ENCODE peak calls at places on chromosomes 12 and 14, in six cellular contexts. One of them, this sample, is unnamed. For H3K4me1, the result is how much of the 10 kb centered on the place peaks cover.

GRCh38 chr12:59067068-59067467 is 146.8 kb upstream of the LRIG3 start:
- DNase-seq in uterus: no peak
- DNase-seq in PC-9: no peak
- DNase-seq in right lobe of liver: no peak
- DNase-seq in HepG2: no peak
- DNase-seq in effector memory CD4-positive, alpha-beta T cell: no peak
- DNase-seq in this sample: no peak

GRCh38 chr14:32633214-32633864 is 304.2 kb downstream of the AKAP6 start:
- DNase-seq in uterus: no peak
- DNase-seq in PC-9: no peak
- DNase-seq in right lobe of liver: no peak
- DNase-seq in HepG2: no peak
- DNase-seq in effector memory CD4-positive, alpha-beta T cell: no peak
- DNase-seq in this sample: no peak

GRCh38 chr14:71203306-71203705 is 296.0 kb downstream of the PCNX1 start:
- DNase-seq in uterus: no peak
- DNase-seq in PC-9: no peak
- DNase-seq in right lobe of liver: no peak
- DNase-seq in HepG2: no peak
- DNase-seq in effector memory CD4-positive, alpha-beta T cell: no peak
- DNase-seq in this sample: no peak

GRCh38 chr12:122064780-122065588 is 13.6 kb upstream of the MLXIP start:
- DNase-seq in uterus: peak
- DNase-seq in PC-9: peak
- DNase-seq in right lobe of liver: no peak
- DNase-seq in HepG2: peak
- DNase-seq in effector memory CD4-positive, alpha-beta T cell: no peak
- DNase-seq in this sample: no peak

GRCh38 chr14:28813810-28814209 is 47.2 kb downstream of the FOXG1 start:
- DNase-seq in uterus: no peak
- DNase-seq in PC-9: no peak
- DNase-seq in right lobe of liver: no peak
- DNase-seq in HepG2: no peak
- DNase-seq in effector memory CD4-positive, alpha-beta T cell: no peak
- DNase-seq in this sample: no peak

GRCh38 chr14:65414961-65415589 is 2.5 kb downstream of the FUT8 start:
- DNase-seq in uterus: no peak
- DNase-seq in PC-9: peak
- DNase-seq in right lobe of liver: no peak
- DNase-seq in HepG2: peak
- DNase-seq in effector memory CD4-positive, alpha-beta T cell: no peak
- DNase-seq in this sample: no peak

GRCh38 chr14:68178282-68178681 is 358.7 kb downstream of the RAD51B start:
- DNase-seq in uterus: no peak
- DNase-seq in PC-9: no peak
- DNase-seq in right lobe of liver: no peak
- DNase-seq in HepG2: no peak
- DNase-seq in effector memory CD4-positive, alpha-beta T cell: no peak
- DNase-seq in this sample: no peak

GRCh38 chr12:47868041-47868440 is 36.8 kb downstream of the VDR start:
- DNase-seq in uterus: no peak
- DNase-seq in PC-9: no peak
- DNase-seq in right lobe of liver: no peak
- DNase-seq in HepG2: no peak
- DNase-seq in effector memory CD4-positive, alpha-beta T cell: no peak
- DNase-seq in this sample: no peak

GRCh38 chr12:72574138-72574537 is 302.0 kb downstream of the TRHDE start:
- DNase-seq in uterus: no peak
- DNase-seq in PC-9: no peak
- DNase-seq in right lobe of liver: no peak
- DNase-seq in HepG2: no peak
- DNase-seq in effector memory CD4-positive, alpha-beta T cell: no peak
- DNase-seq in this sample: no peak

GRCh38 chr14:94773682-94774211 is 3.8 kb upstream of the GSC start:
- DNase-seq in uterus: no peak
- DNase-seq in PC-9: no peak
- DNase-seq in right lobe of liver: no peak
- DNase-seq in HepG2: no peak
- DNase-seq in effector memory CD4-positive, alpha-beta T cell: no peak
- DNase-seq in this sample: no peak

GRCh38 chr12:122473543-122474323 is 27.0 kb downstream of the ZCCHC8 start:
- DNase-seq in uterus: peak
- DNase-seq in PC-9: no peak
- DNase-seq in right lobe of liver: peak
- DNase-seq in HepG2: no peak
- DNase-seq in effector memory CD4-positive, alpha-beta T cell: no peak
- DNase-seq in this sample: peak

GRCh38 chr12:2129076-2129475 is 76.3 kb downstream of the CACNA1C start:
- DNase-seq in uterus: no peak
- DNase-seq in PC-9: no peak
- DNase-seq in right lobe of liver: no peak
- DNase-seq in HepG2: no peak
- DNase-seq in effector memory CD4-positive, alpha-beta T cell: no peak
- DNase-seq in this sample: no peak

GRCh38 chr14:99632410-99633035 is 12.4 kb upstream of the HHIPL1 start:
- DNase-seq in uterus: no peak
- DNase-seq in PC-9: no peak
- DNase-seq in right lobe of liver: no peak
- DNase-seq in HepG2: no peak
- DNase-seq in effector memory CD4-positive, alpha-beta T cell: no peak
- DNase-seq in this sample: no peak

GRCh38 chr12:115963030-115963480 is 314.4 kb downstream of the MED13L start:
- DNase-seq in uterus: no peak
- DNase-seq in PC-9: no peak
- DNase-seq in right lobe of liver: no peak
- DNase-seq in HepG2: no peak
- DNase-seq in effector memory CD4-positive, alpha-beta T cell: no peak
- DNase-seq in this sample: no peak

GRCh38 chr12:56932867-56933266 is 1.3 kb downstream of the SDR9C7 start:
- DNase-seq in uterus: no peak
- DNase-seq in PC-9: peak
- DNase-seq in right lobe of liver: no peak
- DNase-seq in HepG2: no peak
- DNase-seq in effector memory CD4-positive, alpha-beta T cell: no peak
- DNase-seq in this sample: no peak

GRCh38 chr14:69620211-69620611 is 8.8 kb downstream of the SUSD6 start:
- DNase-seq in uterus: no peak
- DNase-seq in PC-9: peak
- DNase-seq in right lobe of liver: no peak
- DNase-seq in HepG2: no peak
- DNase-seq in effector memory CD4-positive, alpha-beta T cell: no peak
- DNase-seq in this sample: no peak

GRCh38 chr14:69625299-69626131 is 14.1 kb downstream of the SUSD6 start:
- DNase-seq in uterus: peak
- DNase-seq in PC-9: no peak
- DNase-seq in right lobe of liver: peak
- DNase-seq in HepG2: no peak
- DNase-seq in effector memory CD4-positive, alpha-beta T cell: peak
- DNase-seq in this sample: peak

GRCh38 chr14:69620981-69621380 is 9.6 kb downstream of the SUSD6 start:
- DNase-seq in uterus: no peak
- DNase-seq in PC-9: no peak
- DNase-seq in right lobe of liver: no peak
- DNase-seq in HepG2: no peak
- DNase-seq in effector memory CD4-positive, alpha-beta T cell: no peak
- DNase-seq in this sample: no peak

GRCh38 chr14:69626132-69626500 is 14.7 kb downstream of the SUSD6 start:
- DNase-seq in uterus: no peak
- DNase-seq in PC-9: no peak
- DNase-seq in right lobe of liver: no peak
- DNase-seq in HepG2: no peak
- DNase-seq in effector memory CD4-positive, alpha-beta T cell: no peak
- DNase-seq in this sample: no peak

DNA sequence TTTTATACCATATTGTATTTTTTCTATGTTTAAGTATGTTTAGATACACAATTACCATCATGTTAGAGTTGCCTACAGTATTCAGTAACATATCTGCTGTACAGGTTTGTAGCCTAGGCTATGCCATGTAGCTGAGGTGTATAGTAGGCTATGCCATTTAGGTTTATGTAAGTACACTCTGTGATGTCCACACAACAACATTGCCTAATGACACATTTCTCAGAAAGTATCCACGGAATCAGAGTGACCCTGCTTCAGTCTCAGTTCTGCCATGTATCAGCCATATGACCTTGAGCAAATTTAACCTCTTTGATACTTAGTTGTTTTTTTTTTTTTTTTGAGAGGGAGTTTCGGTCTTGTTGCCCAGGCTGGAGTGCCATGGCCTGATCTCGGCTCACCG is 12.7 kb downstream of the SUSD6 start:
- DNase-seq in uterus: no peak
- DNase-seq in PC-9: no peak
- DNase-seq in right lobe of liver: no peak
- DNase-seq in HepG2: no peak
- DNase-seq in effector memory CD4-positive, alpha-beta T cell: no peak
- DNase-seq in this sample: no peak
- H3K4me3 ChIP-seq in uterus: no peak
- H3K4me3 ChIP-seq in PC-9: no peak
- H3K4me3 ChIP-seq in right lobe of liver: no peak
- H3K4me3 ChIP-seq in HepG2: no peak
- H3K4me3 ChIP-seq in effector memory CD4-positive, alpha-beta T cell: no peak
- H3K4me3 ChIP-seq in this sample: no peak

GRCh38 chr12:110282343-110282860 is 1.4 kb downstream of the ATP2A2 start:
- DNase-seq in uterus: no peak
- DNase-seq in PC-9: no peak
- DNase-seq in right lobe of liver: no peak
- DNase-seq in HepG2: no peak
- DNase-seq in effector memory CD4-positive, alpha-beta T cell: no peak
- DNase-seq in this sample: no peak

GRCh38 chr12:110287986-110288385 is 6.9 kb downstream of the ATP2A2 start:
- DNase-seq in uterus: no peak
- DNase-seq in PC-9: no peak
- DNase-seq in right lobe of liver: no peak
- DNase-seq in HepG2: no peak
- DNase-seq in effector memory CD4-positive, alpha-beta T cell: no peak
- DNase-seq in this sample: no peak

GRCh38 chr12:110281549-110282342 is 699 bp downstream of the ATP2A2 start:
- DNase-seq in uterus: peak
- DNase-seq in PC-9: peak
- DNase-seq in right lobe of liver: peak
- DNase-seq in HepG2: no peak
- DNase-seq in effector memory CD4-positive, alpha-beta T cell: peak
- DNase-seq in this sample: peak

GRCh38 chr12:110282956-110283817 is 2.1 kb downstream of the ATP2A2 start:
- DNase-seq in uterus: no peak
- DNase-seq in PC-9: no peak
- DNase-seq in right lobe of liver: no peak
- DNase-seq in HepG2: no peak
- DNase-seq in effector memory CD4-positive, alpha-beta T cell: no peak
- DNase-seq in this sample: no peak

DNA sequence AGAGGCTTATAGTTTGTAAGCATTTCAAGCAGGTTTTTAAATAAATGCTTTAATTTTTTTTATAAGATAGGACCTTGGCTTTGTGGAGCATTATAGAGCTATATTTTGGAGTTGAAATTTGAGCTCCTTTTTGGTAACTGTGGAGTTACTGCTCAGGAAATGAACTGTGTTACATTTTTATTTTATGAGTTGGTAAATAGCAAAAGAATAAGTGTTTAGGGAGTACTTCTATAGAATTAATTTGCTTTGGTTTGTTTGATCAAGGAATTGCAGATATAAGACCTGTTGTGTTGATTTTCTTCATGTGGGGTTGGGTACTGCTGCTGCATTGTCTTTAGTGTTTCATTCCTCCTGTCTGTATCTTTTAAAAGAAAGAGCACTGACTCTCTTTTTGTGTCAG is 3.5 kb downstream of the ATP2A2 start:
- DNase-seq in uterus: no peak
- DNase-seq in PC-9: no peak
- DNase-seq in right lobe of liver: no peak
- DNase-seq in HepG2: no peak
- DNase-seq in effector memory CD4-positive, alpha-beta T cell: no peak
- DNase-seq in this sample: no peak
- H3K27ac ChIP-seq in uterus: no peak
- H3K27ac ChIP-seq in PC-9: peak
- H3K27ac ChIP-seq in right lobe of liver: peak
- H3K27ac ChIP-seq in HepG2: no peak
- H3K27ac ChIP-seq in effector memory CD4-positive, alpha-beta T cell: no peak
- H3K27ac ChIP-seq in this sample: no peak

GRCh38 chr12:12508612-12509011 is 54.1 kb downstream of the DUSP16 start:
- DNase-seq in uterus: no peak
- DNase-seq in PC-9: no peak
- DNase-seq in right lobe of liver: no peak
- DNase-seq in HepG2: no peak
- DNase-seq in effector memory CD4-positive, alpha-beta T cell: no peak
- DNase-seq in this sample: no peak

GRCh38 chr12:12510141-12510540 is 52.5 kb downstream of the DUSP16 start:
- DNase-seq in uterus: no peak
- DNase-seq in PC-9: no peak
- DNase-seq in right lobe of liver: no peak
- DNase-seq in HepG2: no peak
- DNase-seq in effector memory CD4-positive, alpha-beta T cell: no peak
- DNase-seq in this sample: no peak

GRCh38 chr12:12505544-12506501 is 56.8 kb downstream of the DUSP16 start:
- DNase-seq in uterus: peak
- DNase-seq in PC-9: no peak
- DNase-seq in right lobe of liver: no peak
- DNase-seq in HepG2: peak
- DNase-seq in effector memory CD4-positive, alpha-beta T cell: no peak
- DNase-seq in this sample: no peak

GRCh38 chr12:12506541-12506940 is 56.1 kb downstream of the DUSP16 start:
- DNase-seq in uterus: no peak
- DNase-seq in PC-9: no peak
- DNase-seq in right lobe of liver: no peak
- DNase-seq in HepG2: no peak
- DNase-seq in effector memory CD4-positive, alpha-beta T cell: no peak
- DNase-seq in this sample: no peak

GRCh38 chr12:12507121-12507520 is 55.5 kb downstream of the DUSP16 start:
- DNase-seq in uterus: no peak
- DNase-seq in PC-9: no peak
- DNase-seq in right lobe of liver: no peak
- DNase-seq in HepG2: no peak
- DNase-seq in effector memory CD4-positive, alpha-beta T cell: no peak
- DNase-seq in this sample: no peak
- H3K4me1 ChIP-seq in uterus: under half
- H3K4me1 ChIP-seq in PC-9: under half
- H3K4me1 ChIP-seq in right lobe of liver: under half
- H3K4me1 ChIP-seq in HepG2: under half
- H3K4me1 ChIP-seq in effector memory CD4-positive, alpha-beta T cell: under half
- H3K4me1 ChIP-seq in this sample: under half

DNA sequence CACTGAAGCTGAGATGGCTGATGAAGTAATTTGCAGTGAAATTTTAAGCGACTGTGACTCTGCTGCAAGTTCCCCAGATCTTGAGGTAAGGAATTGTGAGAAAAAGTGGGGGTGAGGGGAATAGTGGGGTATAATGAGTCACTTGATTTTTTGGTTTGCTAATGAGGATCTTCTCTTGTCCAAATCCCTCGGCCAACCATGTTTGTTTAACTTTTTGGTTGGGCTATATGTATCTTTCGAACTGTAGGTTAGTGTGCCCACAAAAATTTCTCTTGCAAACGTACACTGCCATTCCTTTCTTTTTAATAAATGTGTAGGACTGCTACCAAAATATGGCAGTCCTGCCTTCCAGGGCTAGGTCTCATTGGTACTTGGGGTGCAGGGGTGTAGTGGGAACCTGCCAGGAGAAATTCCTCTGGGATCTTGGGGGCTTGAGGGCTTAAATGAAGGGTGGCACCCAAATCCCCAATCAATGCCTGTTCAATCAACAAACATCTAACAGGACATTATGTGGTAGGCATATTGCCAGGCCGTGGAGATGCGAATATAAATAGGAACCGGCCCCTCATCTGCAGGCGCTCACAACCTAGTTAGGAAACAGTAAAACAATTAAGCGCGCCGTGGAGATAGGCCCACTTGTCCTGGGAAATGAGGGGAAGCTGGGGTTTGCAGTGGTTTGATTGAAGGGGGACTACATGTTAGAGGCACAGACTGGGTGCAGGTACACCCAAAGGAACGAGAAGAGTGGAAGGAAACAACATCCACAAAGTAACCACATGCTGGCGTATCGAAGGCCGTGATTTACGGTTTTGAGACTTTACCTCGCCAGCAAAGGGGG is 1.3 kb upstream of the PABPN1 start:
- DNase-seq in uterus: peak
- DNase-seq in PC-9: no peak
- DNase-seq in right lobe of liver: no peak
- DNase-seq in HepG2: no peak
- DNase-seq in effector memory CD4-positive, alpha-beta T cell: no peak
- DNase-seq in this sample: no peak
- H3K4me3 ChIP-seq in uterus: peak
- H3K4me3 ChIP-seq in PC-9: peak
- H3K4me3 ChIP-seq in right lobe of liver: peak
- H3K4me3 ChIP-seq in HepG2: peak
- H3K4me3 ChIP-seq in effector memory CD4-positive, alpha-beta T cell: no peak
- H3K4me3 ChIP-seq in this sample: peak